ENCODE peak calls at places on chromosomes 7 and 10, in six cellular contexts. O, Z, Y, U, L and M are unnamed samples.

GRCh38 chr7:3191545-3191944 is 109.5 kb upstream of the SDK1 start:
- DNase-seq in O (no peak), Z (no peak), Y (no peak), U (no peak), L (no peak), M (no peak)

GRCh38 chr10:25405871-25406270 is 231.1 kb downstream of the GPR158 start:
- DNase-seq in O (peak), Z (no peak), Y (no peak), U (no peak), L (no peak), M (no peak)

GRCh38 chr10:129564923-129565322 is 97.9 kb downstream of the MGMT start:
- DNase-seq in O (no peak), Z (no peak), Y (no peak), U (no peak), L (no peak), M (no peak)

GRCh38 chr7:55133630-55134392 is 115.0 kb downstream of the EGFR start:
- DNase-seq in O (peak), Z (peak), Y (peak), U (no peak), L (peak), M (no peak)

GRCh38 chr7:98974906-98975816 is 96.8 kb downstream of the TRRAP start:
- DNase-seq in O (no peak), Z (no peak), Y (peak), U (no peak), L (no peak), M (no peak)

GRCh38 chr7:121286742-121287699 is 41.8 kb upstream of the WNT16 start:
- DNase-seq in O (peak), Z (no peak), Y (no peak), U (no peak), L (no peak), M (no peak)

GRCh38 chr10:121087129-121087528 is 236.0 kb downstream of the WDR11 start:
- DNase-seq in O (no peak), Z (no peak), Y (no peak), U (no peak), L (no peak), M (no peak)

GRCh38 chr10:71077143-71077581 is 135.2 kb upstream of the UNC5B start:
- DNase-seq in O (no peak), Z (no peak), Y (no peak), U (no peak), L (no peak), M (no peak)

GRCh38 chr7:74027683-74028320 is at the start of gene ELN:
- DNase-seq in O (peak), Z (no peak), Y (peak), U (peak), L (no peak), M (peak)

GRCh38 chr7:68792351-68792750 is 805.9 kb upstream of the AUTS2 start:
- DNase-seq in O (no peak), Z (no peak), Y (no peak), U (no peak), L (no peak), M (no peak)

GRCh38 chr10:83606275-83606674 is 533.0 kb upstream of the GHITM start:
- DNase-seq in O (peak), Z (no peak), Y (no peak), U (no peak), L (no peak), M (no peak)

GRCh38 chr7:134949171-134949570 is 37.1 kb upstream of the AGBL3 start:
- DNase-seq in O (no peak), Z (no peak), Y (no peak), U (no peak), L (no peak), M (no peak)

GRCh38 chr10:32650246-32650655 is 204.3 kb downstream of the CCDC7 start:
- DNase-seq in O (peak), Z (no peak), Y (no peak), U (no peak), L (peak), M (no peak)

GRCh38 chr7:114026486-114027089 is 107.8 kb upstream of the PPP1R3A start:
- DNase-seq in O (peak), Z (peak), Y (no peak), U (no peak), L (peak), M (no peak)

GRCh38 chr10:12405342-12406320 is 56.3 kb downstream of the CAMK1D start:
- DNase-seq in O (peak), Z (peak), Y (no peak), U (no peak), L (no peak), M (no peak)

GRCh38 chr7:29552392-29552791 is 11.2 kb upstream of the PRR15 start:
- DNase-seq in O (no peak), Z (no peak), Y (no peak), U (no peak), L (no peak), M (no peak)

GRCh38 chr7:29555061-29555460 is 8.6 kb upstream of the PRR15 start:
- DNase-seq in O (no peak), Z (no peak), Y (no peak), U (no peak), L (no peak), M (no peak)

GRCh38 chr7:29561271-29561670 is 2.4 kb upstream of the PRR15 start:
- DNase-seq in O (no peak), Z (no peak), Y (no peak), U (no peak), L (no peak), M (no peak)

GRCh38 chr7:29557954-29558353 is 5.7 kb upstream of the PRR15 start:
- DNase-seq in O (no peak), Z (no peak), Y (no peak), U (no peak), L (no peak), M (no peak)

DNA sequence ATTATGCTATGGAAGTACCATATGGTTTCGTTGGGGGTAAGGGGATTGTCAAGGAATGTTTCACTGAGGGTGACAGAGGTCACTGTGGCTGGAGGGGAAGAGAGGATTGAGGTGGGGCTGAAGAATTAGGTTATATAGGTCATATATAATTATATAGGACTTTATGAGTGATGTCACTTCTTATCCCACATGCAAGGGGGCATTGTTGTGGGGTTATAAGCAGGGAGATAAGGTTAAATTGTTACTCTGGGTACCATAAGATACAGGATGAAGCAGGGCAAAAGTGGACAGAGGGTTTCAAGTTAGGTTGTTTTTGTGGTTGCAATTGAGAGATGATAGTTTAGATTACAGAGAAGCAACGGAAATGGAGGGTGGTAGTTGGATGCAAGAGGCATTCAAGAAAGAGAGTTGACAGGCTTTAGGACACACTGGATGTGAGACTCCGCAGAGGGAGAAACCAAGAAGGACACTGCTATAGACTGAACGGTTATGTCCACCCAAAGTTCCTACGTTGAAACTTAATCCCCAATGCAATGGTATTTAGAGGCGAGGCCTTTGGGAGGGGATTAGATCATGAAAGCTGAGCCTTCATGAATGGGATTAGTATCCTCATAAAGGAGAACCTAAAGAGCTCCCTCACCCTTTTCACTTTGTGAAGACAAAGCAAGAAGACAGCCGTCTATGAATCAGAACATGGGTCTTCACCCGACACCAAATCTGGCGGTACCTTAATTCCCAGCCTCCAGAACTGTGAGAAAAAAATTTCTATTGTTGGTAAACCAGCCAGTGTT is 7.0 kb upstream of the PRR15 start:
- DNase-seq in O (no peak), Z (no peak), Y (no peak), U (no peak), L (no peak), M (no peak)
- TF ChIP-seq CTCF in O (no peak), Z (no peak), Y (no peak), U (no peak), L (peak), M (no peak)

DNA sequence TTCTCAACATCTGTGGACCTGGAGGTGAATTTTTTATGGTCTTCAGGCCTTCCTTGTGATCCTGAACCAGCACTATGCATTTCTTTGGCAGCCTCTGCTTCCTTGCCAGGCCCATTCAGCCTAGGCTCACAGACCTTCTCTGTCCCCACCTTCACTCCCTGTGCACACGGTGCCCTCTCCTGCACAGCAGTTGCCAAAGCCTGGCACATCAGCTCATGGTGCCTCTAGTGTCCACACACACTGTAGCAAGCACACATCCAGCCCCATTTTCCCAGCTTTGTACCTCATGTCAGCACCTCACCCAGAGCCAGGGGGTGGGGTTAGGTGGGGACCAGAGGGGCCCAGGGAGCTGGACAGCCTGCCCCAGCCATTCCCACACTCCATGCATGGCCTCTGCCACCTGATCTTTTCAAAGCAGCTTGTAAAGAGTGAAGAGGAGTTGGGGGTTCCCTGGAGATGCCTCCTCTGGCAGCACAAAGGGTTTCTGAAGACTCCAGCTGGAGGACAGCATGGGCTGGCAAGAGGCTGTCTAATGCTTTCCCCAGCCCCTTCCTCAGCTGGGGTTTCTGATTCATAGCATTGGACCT is 57.9 kb upstream of the TMEM72 start:
- DNase-seq in O (peak), Z (no peak), Y (no peak), U (no peak), L (peak), M (no peak)
- TF ChIP-seq CTCF in O (peak), Z (no peak), Y (peak), U (no peak), L (peak), M (no peak)

GRCh38 chr10:123724747-123725146 is 58.6 kb downstream of the GPR26 start:
- DNase-seq in O (no peak), Z (no peak), Y (no peak), U (no peak), L (no peak), M (no peak)
- TF ChIP-seq CTCF in O (no peak), Z (no peak), Y (no peak), U (no peak), L (no peak), M (no peak)

DNA sequence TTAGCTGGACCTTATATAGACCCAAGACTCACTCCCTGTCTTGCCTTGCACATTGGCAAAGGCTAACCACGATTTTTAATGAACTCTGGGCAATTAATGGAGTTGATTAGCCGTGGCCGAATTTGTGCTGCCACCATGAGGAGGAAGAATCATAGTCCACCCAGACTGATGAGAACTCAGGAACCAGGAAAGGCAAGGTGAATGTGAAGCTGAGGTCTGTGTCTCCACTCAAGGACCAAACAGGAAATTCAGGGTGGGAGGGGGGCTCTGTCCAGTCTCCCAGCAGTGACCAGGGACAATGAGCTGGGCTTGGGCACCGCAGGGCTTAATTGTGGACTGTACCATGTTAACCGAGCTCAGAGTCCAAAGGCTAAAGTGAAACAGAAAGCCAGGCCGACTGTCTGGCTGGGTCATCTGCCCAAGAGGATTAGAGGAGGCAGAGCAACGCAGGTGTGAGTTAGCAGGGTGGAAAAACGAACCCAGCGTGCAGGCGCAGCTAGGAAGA is 127.0 kb upstream of the JCAD start:
- DNase-seq in O (peak), Z (no peak), Y (no peak), U (no peak), L (no peak), M (no peak)
- TF ChIP-seq CTCF in O (peak), Z (peak), Y (peak), U (no peak), L (peak), M (no peak)